ENCODE peak calls at places on chromosome 10, in seven cellular contexts. K is ovary, N is Peyer's patch, T is adrenal gland, Q is stomach, S is esophagus squamous epithelium, M is A549. A is an unnamed sample.
A peak's percentile ranks its signal among the peaks of the same experiment; 100 is the strongest.

GRCh38 chr10:69732826-69733150 is 68.9 kb upstream of the COL13A1 start:
- DNase-seq in K (no peak), N (no peak), T (no peak), Q (no peak), S (no peak), M (no peak), A (no peak)

GRCh38 chr10:8520382-8520781 is 465.9 kb downstream of the GATA3 start:
- DNase-seq in K (no peak), N (no peak), T (no peak), Q (no peak), S (no peak), M (no peak), A (no peak)

GRCh38 chr10:43086321-43086942 is 9.6 kb downstream of the RET start:
- DNase-seq in K (no peak), N (no peak), T (no peak), Q (no peak), S (no peak), M (no peak), A (no peak)

GRCh38 chr10:22344781-22345300 is 455 bp upstream of the SPAG6 start:
- DNase-seq in K (no peak), N (no peak), T (no peak), Q (no peak), S (no peak), M (no peak), A (no peak)

GRCh38 chr10:44289125-44289524 is 95.8 kb downstream of the CXCL12 start:
- DNase-seq in K (no peak), N (no peak), T (no peak), Q (no peak), S (no peak), M (peak; percentile 24), A (no peak)

GRCh38 chr10:97961979-97962378 is 68.4 kb downstream of the CRTAC1 start:
- DNase-seq in K (no peak), N (no peak), T (no peak), Q (peak; percentile 31), S (no peak), M (no peak), A (no peak)

GRCh38 chr10:105262666-105263065 is 621.6 kb downstream of the SORCS3 start:
- DNase-seq in K (no peak), N (no peak), T (no peak), Q (no peak), S (no peak), M (no peak), A (no peak)

GRCh38 chr10:3774814-3775670 is 10.0 kb downstream of the KLF6 start:
- DNase-seq in K (no peak), N (peak; percentile 58), T (no peak), Q (no peak), S (no peak), M (peak; percentile 74), A (peak; percentile 60)

GRCh38 chr10:94213980-94214379 is 148.8 kb downstream of the NOC3L start:
- DNase-seq in K (no peak), N (no peak), T (no peak), Q (no peak), S (no peak), M (no peak), A (no peak)

GRCh38 chr10:110862961-110863360 is 8.8 kb upstream of the PDCD4 start:
- DNase-seq in K (no peak), N (no peak), T (no peak), Q (no peak), S (no peak), M (no peak), A (no peak)

GRCh38 chr10:80484677-80485409 is 30.7 kb downstream of the TSPAN14 start:
- DNase-seq in K (no peak), N (no peak), T (no peak), Q (peak; percentile 3), S (no peak), M (no peak), A (no peak)

GRCh38 chr10:92408017-92408361 is 117.0 kb downstream of the MARCHF5 start:
- DNase-seq in K (no peak), N (no peak), T (no peak), Q (no peak), S (no peak), M (no peak), A (no peak)

GRCh38 chr10:100969175-100970075 is at the start of gene SEMA4G:
- DNase-seq in K (peak; percentile 78), N (peak; percentile 74), T (peak; percentile 59), Q (peak; percentile 47), S (no peak), M (peak; percentile 44), A (peak; percentile 90)

GRCh38 chr10:126518186-126519080 is 130.2 kb upstream of the ADAM12 start:
- DNase-seq in K (no peak), N (no peak), T (no peak), Q (no peak), S (no peak), M (no peak), A (peak; percentile 72)

GRCh38 chr10:42875792-42876191 is 93.2 kb downstream of the BMS1 start:
- DNase-seq in K (no peak), N (no peak), T (peak; percentile 77), Q (no peak), S (no peak), M (no peak), A (no peak)

GRCh38 chr10:100658269-100658668 is 87.1 kb upstream of the PAX2 start:
- DNase-seq in K (no peak), N (no peak), T (no peak), Q (no peak), S (no peak), M (no peak), A (no peak)

GRCh38 chr10:18424200-18424599 is 227.2 kb downstream of the NSUN6 start:
- DNase-seq in K (no peak), N (no peak), T (no peak), Q (no peak), S (no peak), M (no peak), A (no peak)

GRCh38 chr10:63396123-63396719 is 69.6 kb downstream of the JMJD1C start:
- DNase-seq in K (no peak), N (no peak), T (no peak), Q (no peak), S (no peak), M (no peak), A (no peak)

GRCh38 chr10:120121768-120122167 is 229.2 kb downstream of the SEC23IP start:
- DNase-seq in K (no peak), N (no peak), T (no peak), Q (no peak), S (no peak), M (no peak), A (no peak)

GRCh38 chr10:3180361-3180760 is 7.8 kb upstream of the PITRM1 start:
- DNase-seq in K (no peak), N (no peak), T (no peak), Q (no peak), S (no peak), M (no peak), A (peak; percentile 63)

GRCh38 chr10:132158122-132158741 is 28.5 kb upstream of the DPYSL4 start:
- DNase-seq in K (peak; percentile 6), N (no peak), T (no peak), Q (no peak), S (no peak), M (no peak), A (no peak)

GRCh38 chr10:121112618-121113384 is 261.6 kb downstream of the WDR11 start:
- DNase-seq in K (no peak), N (no peak), T (peak; percentile 40), Q (no peak), S (no peak), M (no peak), A (no peak)

GRCh38 chr10:48463318-48464003 is 141.4 kb downstream of the ARHGAP22 start:
- DNase-seq in K (peak; percentile 42), N (peak; percentile 36), T (no peak), Q (peak; percentile 19), S (no peak), M (no peak), A (no peak)

GRCh38 chr10:43855667-43856210 is 207.1 kb upstream of the ZNF32 start:
- DNase-seq in K (no peak), N (no peak), T (no peak), Q (no peak), S (no peak), M (no peak), A (no peak)

GRCh38 chr10:77926566-77927342 is at the start of gene DLG5:
- DNase-seq in K (peak; percentile 86), N (peak; percentile 75), T (peak; percentile 76), Q (peak; percentile 67), S (no peak), M (peak; percentile 55), A (peak; percentile 90)
- TF ChIP-seq POLR2A in K (peak; percentile 4), N (peak; percentile 52), T (peak; percentile 10), Q (no peak), S (no peak), M (peak; percentile 65), A (no peak)

GRCh38 chr10:102796407-102797176 is 40.6 kb downstream of the CYP17A1 start:
- DNase-seq in K (peak; percentile 82), N (peak; percentile 90), T (peak; percentile 94), Q (peak; percentile 79), S (no peak), M (no peak), A (peak; percentile 88)
- H3K4me3 ChIP-seq in K (no peak overlapping the region), N (no peak overlapping the region), T (no peak overlapping the region), Q (no peak overlapping the region), S (no peak overlapping the region), M (no peak overlapping the region), A (no peak overlapping the region)

GRCh38 chr10:107415446-107415845 is 250.9 kb upstream of the SORCS1 start:
- DNase-seq in K (no peak), N (no peak), T (no peak), Q (no peak), S (no peak), M (no peak), A (no peak)

GRCh38 chr10:107413971-107414370 is 249.5 kb upstream of the SORCS1 start:
- DNase-seq in K (no peak), N (no peak), T (no peak), Q (no peak), S (no peak), M (no peak), A (no peak)

DNA sequence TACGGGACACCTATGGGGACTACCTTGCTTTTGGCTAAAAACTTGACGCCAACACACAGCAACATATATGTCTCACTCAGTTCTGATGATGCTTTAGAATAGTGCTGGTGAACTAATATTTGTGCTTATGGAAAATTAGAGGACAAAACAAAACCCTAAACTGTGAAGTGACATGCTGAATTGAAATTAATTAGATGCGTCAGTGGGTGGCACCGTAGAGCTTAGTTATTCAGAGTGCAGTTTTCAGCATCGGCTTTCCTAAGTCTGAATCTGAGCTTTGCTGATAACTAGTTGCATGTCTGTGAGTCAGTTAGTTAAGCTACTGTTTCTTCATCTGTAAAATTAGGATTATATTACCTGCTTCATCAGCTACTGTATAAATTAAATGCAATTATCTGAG is 245.0 kb upstream of the SORCS1 start:
- DNase-seq in K (no peak), N (peak; percentile 47), T (no peak), Q (no peak), S (no peak), M (no peak), A (no peak)
- TF ChIP-seq CTCF in K (no peak), N (no peak), T (peak; percentile 17), Q (no peak), S (no peak), M (no peak), A (no peak)

GRCh38 chr10:15349133-15349532 is 22.0 kb downstream of the FAM171A1 start:
- DNase-seq in K (no peak), N (peak; percentile 69), T (no peak), Q (no peak), S (no peak), M (no peak), A (peak; percentile 32)
- TF ChIP-seq POLR2A in K (no peak), N (no peak), T (no peak), Q (no peak), S (no peak), M (no peak), A (no peak)

A was measured in lower leg skin.